ENCODE peak calls at places on chromosomes 4 and X, in six cellular contexts. A is colonic mucosa; H is CD8-positive, alpha-beta memory T cell; L is CD8-positive, alpha-beta T cell; W is tibial artery; N is adipocyte. E is an unnamed sample. For H3K9me3, the result is how much of the 10 kb centered on the place peaks cover.

GRCh38 chrX:57044226-57044625 is 48.9 kb upstream of the SPIN3 start:
- DNase-seq in A (no peak), H (no peak), L (no peak), W (no peak), N (no peak), E (no peak)

GRCh38 chr4:72366601-72367000 is 202.4 kb downstream of the ADAMTS3 start:
- DNase-seq in A (no peak), H (no peak), L (no peak), W (no peak), N (peak), E (no peak)

GRCh38 chr4:102625232-102625930 is 124.2 kb downstream of the NFKB1 start:
- DNase-seq in A (no peak), H (peak), L (peak), W (no peak), N (peak), E (no peak)

GRCh38 chrX:15158736-15159406 is 111.0 kb downstream of the ASB9 start:
- DNase-seq in A (no peak), H (peak), L (no peak), W (no peak), N (no peak), E (no peak)

GRCh38 chrX:31093639-31093975 is 21.8 kb upstream of the FTHL17 start:
- DNase-seq in A (no peak), H (no peak), L (no peak), W (no peak), N (no peak), E (no peak)

GRCh38 chr4:4200624-4201023 is 26.1 kb downstream of the OTOP1 start:
- DNase-seq in A (no peak), H (no peak), L (no peak), W (no peak), N (no peak), E (no peak)

GRCh38 chr4:4259484-4260100 is 11.6 kb upstream of the TMEM128 start:
- DNase-seq in A (no peak), H (no peak), L (no peak), W (no peak), N (peak), E (no peak)

GRCh38 chrX:123971963-123972362 is 10.5 kb downstream of the STAG2 start:
- DNase-seq in A (no peak), H (no peak), L (no peak), W (no peak), N (no peak), E (no peak)

GRCh38 chrX:11890843-11891514 is 132.9 kb downstream of the MSL3 start:
- DNase-seq in A (no peak), H (no peak), L (no peak), W (peak), N (no peak), E (peak)

GRCh38 chrX:119427024-119427794 is 28.1 kb downstream of the SLC25A43 start:
- DNase-seq in A (no peak), H (peak), L (peak), W (no peak), N (no peak), E (peak)

GRCh38 chrX:118373538-118373937 is 27.6 kb downstream of the WDR44 start:
- DNase-seq in A (no peak), H (no peak), L (no peak), W (no peak), N (peak), E (no peak)

GRCh38 chr4:182255421-182256190 is 12.4 kb downstream of the TENM3 start:
- DNase-seq in A (no peak), H (no peak), L (no peak), W (no peak), N (no peak), E (no peak)

GRCh38 chr4:124713213-124713592 is 671 bp upstream of the ANKRD50 start:
- DNase-seq in A (peak), H (no peak), L (no peak), W (peak), N (peak), E (peak)

GRCh38 chr4:128635939-128636551 is 173.5 kb upstream of the JADE1 start:
- DNase-seq in A (no peak), H (no peak), L (no peak), W (no peak), N (no peak), E (no peak)

GRCh38 chr4:103074598-103075434 is 1.7 kb downstream of the SLC9B2 start:
- DNase-seq in A (no peak), H (no peak), L (no peak), W (no peak), N (no peak), E (no peak)

GRCh38 chrX:45843518-45843917 is 642.8 kb upstream of the DIPK2B start:
- DNase-seq in A (no peak), H (no peak), L (no peak), W (no peak), N (no peak), E (no peak)

GRCh38 chr4:1508161-1509160 is 102.2 kb upstream of the NKX1-1 start:
- DNase-seq in A (no peak), H (no peak), L (no peak), W (peak), N (no peak), E (no peak)

GRCh38 chrX:8504451-8504850 is 39.8 kb downstream of the VCX3B start:
- DNase-seq in A (no peak), H (no peak), L (no peak), W (no peak), N (no peak), E (no peak)

GRCh38 chr4:154642361-154642760 is 29.9 kb upstream of the FGG start:
- DNase-seq in A (no peak), H (no peak), L (no peak), W (no peak), N (no peak), E (no peak)

GRCh38 chrX:22481436-22481835 is 208.7 kb downstream of the CBLL2 start:
- DNase-seq in A (no peak), H (no peak), L (no peak), W (no peak), N (peak), E (no peak)
- H3K9me3 ChIP-seq in A (under half), H (under half), L (under half), W (under half), N (under half), E (under half)

GRCh38 chrX:65667157-65667502 is 324 bp upstream of the MSN start:
- DNase-seq in A (no peak), H (no peak), L (no peak), W (no peak), N (no peak), E (no peak)
- H3K4me3 ChIP-seq in A (peak), H (no peak), L (no peak), W (peak), N (no peak), E (no peak)

GRCh38 chr4:173745765-173746164 is 215.7 kb upstream of the HAND2 start:
- DNase-seq in A (no peak), H (no peak), L (no peak), W (no peak), N (no peak), E (no peak)
- H3K9me3 ChIP-seq in A (under half), H (under half), L (under half), W (under half), N (under half), E (under half)

GRCh38 chr4:100190643-100191600 is 654 bp upstream of the DDIT4L start:
- DNase-seq in A (no peak), H (no peak), L (no peak), W (no peak), N (peak), E (no peak)
- H3K4me3 ChIP-seq in A (peak), H (peak), L (peak), W (peak), N (peak), E (peak)

GRCh38 chr4:138828926-138829325 is 186.7 kb upstream of the NOCT start:
- DNase-seq in A (no peak), H (no peak), L (no peak), W (no peak), N (no peak), E (no peak)

GRCh38 chr4:138834029-138834428 is 181.6 kb upstream of the NOCT start:
- DNase-seq in A (no peak), H (no peak), L (no peak), W (no peak), N (no peak), E (no peak)

GRCh38 chr4:138832563-138832962 is 183.0 kb upstream of the NOCT start:
- DNase-seq in A (no peak), H (no peak), L (no peak), W (no peak), N (no peak), E (no peak)

GRCh38 chr4:138835833-138836521 is 179.6 kb upstream of the NOCT start:
- DNase-seq in A (peak), H (no peak), L (no peak), W (no peak), N (peak), E (peak)

GRCh38 chr4:138831943-138832342 is 183.6 kb upstream of the NOCT start:
- DNase-seq in A (no peak), H (no peak), L (no peak), W (no peak), N (no peak), E (no peak)
- H3K9me3 ChIP-seq in A (under half), H (under half), L (under half), W (under half), N (under half), E (under half)

GRCh38 chr4:106314960-106315359 is 1.0 kb downstream of the TBCK start:
- DNase-seq in A (no peak), H (no peak), L (no peak), W (no peak), N (no peak), E (no peak)
- H3K4me3 ChIP-seq in A (peak), H (peak), L (peak), W (peak), N (peak), E (no peak)

GRCh38 chrX:40097101-40097491 is 662 bp downstream of the BCOR start:
- DNase-seq in A (no peak), H (no peak), L (no peak), W (no peak), N (peak), E (no peak)
- H3K9me3 ChIP-seq in A (under half), H (under half), L (under half), W (under half), N (under half), E (under half)

GRCh38 chrX:153903991-153904957 is at the start of gene AVPR2:
- DNase-seq in A (no peak), H (no peak), L (no peak), W (no peak), N (no peak), E (no peak)
- H3K4me3 ChIP-seq in A (no peak), H (no peak), L (no peak), W (no peak), N (no peak), E (no peak)

DNA sequence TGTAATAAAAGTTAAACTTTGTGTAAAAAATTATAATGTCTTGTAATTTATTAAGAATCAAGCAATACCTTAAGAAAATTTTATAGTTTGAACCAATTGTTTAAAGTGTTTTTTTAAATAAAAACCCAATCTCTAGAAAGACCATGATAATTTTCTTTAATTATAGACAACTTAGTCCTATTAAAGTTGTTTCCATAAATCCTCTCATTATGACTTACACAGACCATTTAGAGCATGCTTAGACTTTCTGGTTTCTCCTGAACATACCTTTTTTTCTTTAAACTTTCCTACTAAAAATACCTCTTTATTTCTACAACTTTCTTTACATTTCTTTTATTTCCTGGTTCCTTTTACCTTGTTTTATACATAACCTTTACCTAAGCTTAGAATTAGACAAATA is 837.4 kb downstream of the PCDH19 start:
- DNase-seq in A (no peak), H (no peak), L (no peak), W (no peak), N (no peak), E (no peak)
- H3K9me3 ChIP-seq in A (under half), H (under half), L (under half), W (under half), N (under half), E (under half)